ENCODE peak calls at places on chromosomes 6 and 20, in nine cellular contexts. B is IMR-90, E is ovary, I is fibroblast of mammary gland, L is GM06990, S is tibial nerve, K is fibroblast of pulmonary artery, C is adrenal gland, R is heart left ventricle. J is an unnamed sample.
A peak's percentile ranks its signal among the peaks of the same experiment; 100 is the strongest.

GRCh38 chr20:32527447-32528055 is 57.6 kb downstream of the NOL4L start:
- DNase-seq in B (no peak), E (peak; percentile 41), I (no peak), L (no peak), S (no peak), K (no peak), C (no peak), R (no peak), J (no peak)

GRCh38 chr6:143811492-143812157 is 31.5 kb upstream of the LTV1 start:
- DNase-seq in B (peak; percentile 26), E (no peak), I (no peak), L (no peak), S (no peak), K (no peak), C (no peak), R (no peak), J (no peak)

GRCh38 chr6:168052291-168052891 is 26.6 kb downstream of the FRMD1 start:
- DNase-seq in B (no peak), E (no peak), I (no peak), L (no peak), S (no peak), K (no peak), C (no peak), R (no peak), J (no peak)

GRCh38 chr6:166435574-166435973 is 52.8 kb upstream of the MPC1 start:
- DNase-seq in B (no peak), E (no peak), I (no peak), L (no peak), S (peak; percentile 48), K (no peak), C (no peak), R (peak; percentile 58), J (no peak)

GRCh38 chr20:47453167-47453782 is 48.4 kb upstream of the NCOA3 start:
- DNase-seq in B (peak; percentile 93), E (no peak), I (peak; percentile 96), L (peak; percentile 79), S (no peak), K (peak; percentile 84), C (no peak), R (peak; percentile 40), J (peak; percentile 45)

GRCh38 chr20:21159658-21160380 is 33.9 kb downstream of the KIZ start:
- DNase-seq in B (peak; percentile 52), E (no peak), I (no peak), L (no peak), S (no peak), K (no peak), C (no peak), R (no peak), J (no peak)

GRCh38 chr6:168716581-168716980 is 275.6 kb downstream of the SMOC2 start:
- DNase-seq in B (no peak), E (no peak), I (no peak), L (no peak), S (no peak), K (no peak), C (no peak), R (no peak), J (no peak)

GRCh38 chr20:50689864-50690263 is 1.5 kb downstream of the RIPOR3 start:
- DNase-seq in B (no peak), E (no peak), I (peak; percentile 65), L (no peak), S (peak; percentile 34), K (peak; percentile 86), C (peak; percentile 48), R (no peak), J (no peak)

GRCh38 chr6:126180585-126180984 is 159.3 kb upstream of the CENPW start:
- DNase-seq in B (peak; percentile 96), E (no peak), I (peak; percentile 99), L (no peak), S (no peak), K (peak; percentile 90), C (no peak), R (no peak), J (peak; percentile 17)

GRCh38 chr6:107962723-107963122 is 4.7 kb upstream of the SEC63 start:
- DNase-seq in B (no peak), E (no peak), I (no peak), L (no peak), S (no peak), K (no peak), C (no peak), R (no peak), J (no peak)

GRCh38 chr20:10555865-10556308 is 117.9 kb downstream of the JAG1 start:
- DNase-seq in B (peak; percentile 66), E (no peak), I (peak; percentile 70), L (no peak), S (no peak), K (peak; percentile 79), C (no peak), R (no peak), J (no peak)

GRCh38 chr6:32226434-32226833 is 2.6 kb upstream of the NOTCH4 start:
- DNase-seq in B (no peak), E (no peak), I (no peak), L (no peak), S (no peak), K (no peak), C (no peak), R (no peak), J (no peak)

GRCh38 chr20:63318391-63319163 is 25.6 kb downstream of the COL20A1 start:
- DNase-seq in B (no peak), E (peak; percentile 15), I (no peak), L (no peak), S (no peak), K (no peak), C (no peak), R (no peak), J (no peak)

GRCh38 chr6:71588490-71588889 is 297.9 kb upstream of the RIMS1 start:
- DNase-seq in B (no peak), E (no peak), I (no peak), L (no peak), S (no peak), K (no peak), C (no peak), R (no peak), J (no peak)

GRCh38 chr6:17303444-17303843 is 22.3 kb downstream of the RBM24 start:
- DNase-seq in B (no peak), E (no peak), I (no peak), L (no peak), S (no peak), K (no peak), C (no peak), R (no peak), J (no peak)

GRCh38 chr6:17300637-17301036 is 19.5 kb downstream of the RBM24 start:
- DNase-seq in B (no peak), E (no peak), I (no peak), L (no peak), S (no peak), K (no peak), C (no peak), R (no peak), J (no peak)

DNA sequence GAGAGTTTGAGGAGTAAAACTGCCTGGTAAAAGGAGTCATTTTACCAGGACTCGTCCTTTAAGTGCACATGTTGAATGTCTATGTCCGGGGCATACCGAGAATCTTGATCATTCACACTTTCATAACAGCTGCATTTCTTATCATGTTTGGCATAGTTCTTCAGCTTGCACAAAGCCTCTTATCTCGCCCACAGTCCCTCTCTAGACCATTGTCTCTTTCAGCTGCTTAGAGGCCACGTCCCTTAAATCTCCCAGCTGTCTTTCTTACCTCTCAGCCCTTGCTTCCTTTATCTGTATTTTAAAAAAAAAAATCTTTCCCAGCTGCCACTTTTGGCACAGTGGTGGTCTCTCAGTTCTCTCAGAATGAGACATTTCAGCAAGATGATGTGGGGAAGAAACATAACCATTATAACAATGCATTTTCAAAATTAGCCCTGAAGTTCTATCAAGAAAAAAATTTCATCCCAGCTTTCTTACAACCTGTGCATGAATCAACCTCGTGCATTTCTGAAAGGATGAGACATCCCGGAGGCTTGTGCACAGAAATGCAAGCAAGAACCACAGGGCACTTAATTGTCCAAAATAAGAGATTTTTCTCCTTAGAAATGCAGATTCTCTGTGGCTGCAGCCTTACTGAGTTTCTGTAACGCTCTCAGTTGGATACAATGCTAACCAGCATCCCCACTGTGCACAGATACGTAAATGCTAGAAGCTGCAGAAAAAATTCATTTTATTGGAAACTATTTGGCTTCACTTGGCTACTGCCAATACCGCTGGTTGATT is 24.2 kb downstream of the RBM24 start:
- DNase-seq in B (peak; percentile 72), E (no peak), I (no peak), L (no peak), S (no peak), K (peak; percentile 61), C (no peak), R (no peak), J (no peak)
- H3K4me3 ChIP-seq in B (no peak overlapping the region), E (no peak overlapping the region), I (no peak overlapping the region), L (no peak overlapping the region), S (no peak overlapping the region), K (no peak overlapping the region), C (no peak overlapping the region), R (no peak overlapping the region), J (no peak overlapping the region)

GRCh38 chr6:37265876-37266275 is 7.9 kb upstream of the TMEM217 start:
- DNase-seq in B (no peak), E (no peak), I (no peak), L (no peak), S (no peak), K (no peak), C (no peak), R (no peak), J (no peak)
- H3K4me3 ChIP-seq in B (no peak overlapping the region), E (no peak overlapping the region), I (no peak overlapping the region), L (no peak overlapping the region), S (no peak overlapping the region), K (no peak overlapping the region), C (no peak overlapping the region), R (no peak overlapping the region), J (no peak overlapping the region)

GRCh38 chr20:3681931-3682820 is at the start of gene ADAM33:
- DNase-seq in B (no peak), E (peak; percentile 68), I (peak; percentile 56), L (no peak), S (peak; percentile 25), K (no peak), C (no peak), R (peak; percentile 52), J (no peak)
- H3K4me3 ChIP-seq in B (no peak within 1 kb of the TSS), E (peak within 1 kb of the TSS; percentile 62), I (peak within 1 kb of the TSS; percentile 68), L (no peak within 1 kb of the TSS), S (peak within 1 kb of the TSS; percentile 34), K (peak within 1 kb of the TSS; percentile 51), C (peak within 1 kb of the TSS; percentile 48), R (peak within 1 kb of the TSS; percentile 58), J (peak within 1 kb of the TSS; percentile 70)

GRCh38 chr6:145962581-145962980 is 1.6 kb downstream of the SHPRH start:
- DNase-seq in B (no peak), E (no peak), I (no peak), L (no peak), S (no peak), K (no peak), C (no peak), R (no peak), J (no peak)

GRCh38 chr6:145963216-145964068 is 716 bp downstream of the SHPRH start:
- DNase-seq in B (peak; percentile 43), E (no peak), I (peak; percentile 42), L (peak; percentile 71), S (no peak), K (peak; percentile 51), C (peak; percentile 66), R (peak; percentile 58), J (no peak)

GRCh38 chr6:145967549-145967948 is 3.4 kb upstream of the SHPRH start:
- DNase-seq in B (no peak), E (no peak), I (no peak), L (no peak), S (no peak), K (no peak), C (no peak), R (no peak), J (no peak)

GRCh38 chr6:145968051-145968450 is 3.9 kb upstream of the SHPRH start:
- DNase-seq in B (no peak), E (no peak), I (no peak), L (no peak), S (no peak), K (no peak), C (no peak), R (no peak), J (no peak)

GRCh38 chr6:145964948-145965366 is 799 bp upstream of the SHPRH start:
- DNase-seq in B (no peak), E (no peak), I (no peak), L (no peak), S (no peak), K (no peak), C (no peak), R (no peak), J (no peak)
- H3K4me3 ChIP-seq in B (peak overlapping the region; percentile 78), E (peak overlapping the region; percentile 88), I (peak overlapping the region; percentile 90), L (peak overlapping the region; percentile 83), S (peak overlapping the region; percentile 88), K (peak overlapping the region; percentile 90), C (peak overlapping the region; percentile 97), R (peak overlapping the region; percentile 80), J (peak overlapping the region; percentile 94)

J was measured in AG04449.